ENCODE peak calls at places on chromosome 1, in seven cellular contexts. One of them, this sample, is unnamed.

GRCh38 chr1:203548917-203549708 is 55.2 kb downstream of the OPTC start:
- DNase-seq in body of pancreas: no peak
- DNase-seq in lower leg skin: no peak
- DNase-seq in fibroblast of villous mesenchyme: no peak
- DNase-seq in endodermal cell: peak
- DNase-seq in GM23248: no peak
- DNase-seq in uterus: no peak
- DNase-seq in this sample: no peak

GRCh38 chr1:83693409-83694126 is 305.4 kb downstream of the TTLL7 start:
- DNase-seq in lower leg skin: no peak
- DNase-seq in GM23248: peak
- DNase-seq in endodermal cell: peak
- DNase-seq in fibroblast of villous mesenchyme: no peak
- DNase-seq in body of pancreas: peak
- DNase-seq in uterus: no peak
- DNase-seq in this sample: no peak

GRCh38 chr1:79005945-79006344 is 585 bp downstream of the ADGRL4 start:
- DNase-seq in uterus: no peak
- DNase-seq in fibroblast of villous mesenchyme: no peak
- DNase-seq in GM23248: peak
- DNase-seq in body of pancreas: no peak
- DNase-seq in lower leg skin: no peak
- DNase-seq in endodermal cell: no peak
- DNase-seq in this sample: no peak

GRCh38 chr1:65209005-65209885 is 61.2 kb downstream of the AK4 start:
- DNase-seq in lower leg skin: no peak
- DNase-seq in fibroblast of villous mesenchyme: peak
- DNase-seq in GM23248: peak
- DNase-seq in body of pancreas: peak
- DNase-seq in endodermal cell: peak
- DNase-seq in uterus: no peak
- DNase-seq in this sample: no peak

GRCh38 chr1:165481820-165482532 is 37.0 kb upstream of the RXRG start:
- DNase-seq in endodermal cell: no peak
- DNase-seq in body of pancreas: no peak
- DNase-seq in fibroblast of villous mesenchyme: peak
- DNase-seq in uterus: peak
- DNase-seq in lower leg skin: no peak
- DNase-seq in GM23248: peak
- DNase-seq in this sample: no peak

GRCh38 chr1:179141592-179142244 is 59.8 kb downstream of the TOR3A start:
- DNase-seq in body of pancreas: no peak
- DNase-seq in GM23248: peak
- DNase-seq in endodermal cell: no peak
- DNase-seq in fibroblast of villous mesenchyme: peak
- DNase-seq in lower leg skin: no peak
- DNase-seq in uterus: no peak
- DNase-seq in this sample: no peak

GRCh38 chr1:47696911-47697441 is 259.1 kb downstream of the FOXD2 start:
- DNase-seq in GM23248: no peak
- DNase-seq in endodermal cell: peak
- DNase-seq in lower leg skin: peak
- DNase-seq in uterus: no peak
- DNase-seq in fibroblast of villous mesenchyme: no peak
- DNase-seq in body of pancreas: no peak
- DNase-seq in this sample: no peak

GRCh38 chr1:150511551-150511950 is 3.6 kb downstream of the ECM1 start:
- DNase-seq in body of pancreas: peak
- DNase-seq in lower leg skin: no peak
- DNase-seq in endodermal cell: no peak
- DNase-seq in fibroblast of villous mesenchyme: no peak
- DNase-seq in GM23248: no peak
- DNase-seq in uterus: no peak
- DNase-seq in this sample: no peak

GRCh38 chr1:28887418-28887834 is 26.9 kb upstream of the EPB41 start:
- DNase-seq in endodermal cell: no peak
- DNase-seq in lower leg skin: peak
- DNase-seq in body of pancreas: peak
- DNase-seq in GM23248: peak
- DNase-seq in fibroblast of villous mesenchyme: peak
- DNase-seq in uterus: peak
- DNase-seq in this sample: no peak

GRCh38 chr1:230575886-230576477 is 66.3 kb upstream of the COG2 start:
- DNase-seq in body of pancreas: no peak
- DNase-seq in uterus: no peak
- DNase-seq in GM23248: no peak
- DNase-seq in fibroblast of villous mesenchyme: no peak
- DNase-seq in lower leg skin: no peak
- DNase-seq in endodermal cell: no peak
- DNase-seq in this sample: no peak

GRCh38 chr1:161174911-161175310 is 2.4 kb downstream of the B4GALT3 start:
- DNase-seq in endodermal cell: no peak
- DNase-seq in fibroblast of villous mesenchyme: no peak
- DNase-seq in uterus: no peak
- DNase-seq in lower leg skin: no peak
- DNase-seq in GM23248: no peak
- DNase-seq in body of pancreas: no peak
- DNase-seq in this sample: no peak
- H3K4me3 ChIP-seq in endodermal cell: no peak
- H3K4me3 ChIP-seq in fibroblast of villous mesenchyme: no peak
- H3K4me3 ChIP-seq in uterus: no peak
- H3K4me3 ChIP-seq in lower leg skin: no peak
- H3K4me3 ChIP-seq in GM23248: no peak
- H3K4me3 ChIP-seq in body of pancreas: no peak
- H3K4me3 ChIP-seq in this sample: no peak

DNA sequence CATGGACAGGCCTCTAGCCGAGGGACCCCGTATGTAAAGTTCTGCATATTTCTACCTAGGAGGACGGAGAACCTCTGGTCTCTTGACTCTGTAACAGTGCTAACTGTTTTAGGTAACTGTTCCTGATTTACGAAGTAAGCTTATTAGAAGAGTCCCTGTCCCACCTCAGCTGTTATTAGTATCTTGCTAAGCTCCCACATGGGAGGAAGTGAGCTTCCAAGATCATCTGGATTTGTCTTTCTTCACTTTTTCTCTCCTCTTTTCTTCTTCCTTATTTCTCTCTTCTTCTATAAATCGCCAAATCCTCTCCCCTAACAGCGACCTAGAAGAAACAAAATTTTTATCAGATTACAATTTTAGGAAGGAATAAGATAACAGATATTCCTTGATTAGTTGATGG is 4.4 kb downstream of the CD53 start:
- DNase-seq in endodermal cell: no peak
- DNase-seq in body of pancreas: no peak
- DNase-seq in lower leg skin: no peak
- DNase-seq in fibroblast of villous mesenchyme: no peak
- DNase-seq in uterus: no peak
- DNase-seq in GM23248: no peak
- DNase-seq in this sample: no peak
- H3K4me3 ChIP-seq in endodermal cell: no peak
- H3K4me3 ChIP-seq in body of pancreas: no peak
- H3K4me3 ChIP-seq in lower leg skin: no peak
- H3K4me3 ChIP-seq in fibroblast of villous mesenchyme: no peak
- H3K4me3 ChIP-seq in uterus: no peak
- H3K4me3 ChIP-seq in GM23248: no peak
- H3K4me3 ChIP-seq in this sample: no peak

GRCh38 chr1:184974837-184975115 is 468 bp upstream of the NIBAN1 start:
- DNase-seq in GM23248: no peak
- DNase-seq in uterus: no peak
- DNase-seq in lower leg skin: no peak
- DNase-seq in endodermal cell: no peak
- DNase-seq in body of pancreas: no peak
- DNase-seq in fibroblast of villous mesenchyme: no peak
- DNase-seq in this sample: no peak
- H3K4me3 ChIP-seq in GM23248: peak
- H3K4me3 ChIP-seq in uterus: peak
- H3K4me3 ChIP-seq in lower leg skin: peak
- H3K4me3 ChIP-seq in endodermal cell: peak
- H3K4me3 ChIP-seq in body of pancreas: no peak
- H3K4me3 ChIP-seq in fibroblast of villous mesenchyme: peak
- H3K4me3 ChIP-seq in this sample: peak

DNA sequence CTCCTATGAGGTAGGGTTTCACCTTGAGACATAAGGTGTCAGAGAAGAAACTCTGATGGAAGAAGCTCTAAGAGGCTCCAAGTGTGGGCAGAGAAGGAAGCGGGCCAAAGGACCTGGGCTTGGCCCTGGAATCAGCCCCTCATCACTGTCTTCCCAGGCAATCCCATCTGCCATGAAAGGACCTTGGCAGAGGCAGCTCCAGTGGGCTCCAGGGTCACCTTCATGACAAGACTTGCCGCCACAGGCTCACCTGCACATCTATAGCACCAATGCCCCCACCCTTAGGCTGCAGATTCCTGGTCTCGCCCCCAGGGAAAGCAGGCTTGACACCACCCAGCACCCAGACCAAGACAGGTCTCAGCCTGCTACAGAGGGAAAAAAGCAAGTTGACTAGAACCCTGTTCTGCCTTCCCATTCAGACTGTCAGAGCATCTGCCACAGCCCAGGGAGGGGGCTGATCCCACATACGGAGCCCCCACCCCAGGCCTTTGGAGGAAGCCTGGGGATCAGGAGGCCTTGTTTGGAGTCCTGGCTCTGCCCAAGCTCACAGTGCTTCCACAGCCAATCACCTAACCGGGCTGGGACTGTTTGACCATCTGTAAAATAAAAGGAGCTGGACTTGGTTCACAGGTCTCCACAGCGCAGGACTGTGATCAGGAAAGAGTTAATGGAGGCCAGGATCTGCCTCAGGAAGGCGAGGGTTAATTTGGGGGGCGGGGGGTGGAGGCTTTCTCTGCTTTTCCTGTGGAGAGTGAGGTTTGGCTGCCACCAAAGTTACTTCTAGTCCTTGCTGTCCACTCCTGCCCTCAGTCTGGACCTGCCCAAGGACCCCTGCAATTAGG is at the start of gene FAM110D:
- DNase-seq in GM23248: no peak
- DNase-seq in body of pancreas: no peak
- DNase-seq in lower leg skin: no peak
- DNase-seq in uterus: no peak
- DNase-seq in fibroblast of villous mesenchyme: no peak
- DNase-seq in endodermal cell: peak
- DNase-seq in this sample: peak
- H3K4me3 ChIP-seq in GM23248: no peak
- H3K4me3 ChIP-seq in body of pancreas: no peak
- H3K4me3 ChIP-seq in lower leg skin: peak
- H3K4me3 ChIP-seq in uterus: peak
- H3K4me3 ChIP-seq in fibroblast of villous mesenchyme: no peak
- H3K4me3 ChIP-seq in endodermal cell: peak
- H3K4me3 ChIP-seq in this sample: peak

GRCh38 chr1:66262233-66262632 is 271.7 kb upstream of the SGIP1 start:
- DNase-seq in endodermal cell: no peak
- DNase-seq in GM23248: peak
- DNase-seq in body of pancreas: no peak
- DNase-seq in uterus: peak
- DNase-seq in lower leg skin: no peak
- DNase-seq in fibroblast of villous mesenchyme: peak
- DNase-seq in this sample: no peak
- H3K4me3 ChIP-seq in endodermal cell: no peak
- H3K4me3 ChIP-seq in GM23248: peak
- H3K4me3 ChIP-seq in body of pancreas: no peak
- H3K4me3 ChIP-seq in uterus: no peak
- H3K4me3 ChIP-seq in lower leg skin: no peak
- H3K4me3 ChIP-seq in fibroblast of villous mesenchyme: no peak
- H3K4me3 ChIP-seq in this sample: no peak

GRCh38 chr1:159943908-159944622 is 1.3 kb downstream of the IGSF9 start:
- DNase-seq in endodermal cell: peak
- DNase-seq in uterus: no peak
- DNase-seq in fibroblast of villous mesenchyme: no peak
- DNase-seq in lower leg skin: peak
- DNase-seq in body of pancreas: no peak
- DNase-seq in GM23248: no peak
- DNase-seq in this sample: no peak
- H3K4me3 ChIP-seq in endodermal cell: no peak
- H3K4me3 ChIP-seq in uterus: no peak
- H3K4me3 ChIP-seq in fibroblast of villous mesenchyme: no peak
- H3K4me3 ChIP-seq in lower leg skin: no peak
- H3K4me3 ChIP-seq in body of pancreas: no peak
- H3K4me3 ChIP-seq in GM23248: no peak
- H3K4me3 ChIP-seq in this sample: no peak

GRCh38 chr1:228465134-228465533 is 22.0 kb upstream of the RNF187 start:
- DNase-seq in body of pancreas: no peak
- DNase-seq in GM23248: no peak
- DNase-seq in uterus: no peak
- DNase-seq in fibroblast of villous mesenchyme: no peak
- DNase-seq in lower leg skin: peak
- DNase-seq in endodermal cell: no peak
- DNase-seq in this sample: no peak
- H3K4me3 ChIP-seq in body of pancreas: no peak
- H3K4me3 ChIP-seq in GM23248: peak
- H3K4me3 ChIP-seq in uterus: no peak
- H3K4me3 ChIP-seq in fibroblast of villous mesenchyme: peak
- H3K4me3 ChIP-seq in lower leg skin: no peak
- H3K4me3 ChIP-seq in endodermal cell: peak
- H3K4me3 ChIP-seq in this sample: no peak

GRCh38 chr1:181100924-181101323 is 12.4 kb downstream of the IER5 start:
- DNase-seq in fibroblast of villous mesenchyme: no peak
- DNase-seq in GM23248: no peak
- DNase-seq in uterus: no peak
- DNase-seq in endodermal cell: no peak
- DNase-seq in lower leg skin: no peak
- DNase-seq in body of pancreas: no peak
- DNase-seq in this sample: peak
- H3K4me3 ChIP-seq in fibroblast of villous mesenchyme: no peak
- H3K4me3 ChIP-seq in GM23248: no peak
- H3K4me3 ChIP-seq in uterus: no peak
- H3K4me3 ChIP-seq in endodermal cell: peak
- H3K4me3 ChIP-seq in lower leg skin: no peak
- H3K4me3 ChIP-seq in body of pancreas: no peak
- H3K4me3 ChIP-seq in this sample: no peak

GRCh38 chr1:40784141-40784770 is 669 bp downstream of the KCNQ4 start:
- DNase-seq in uterus: no peak
- DNase-seq in fibroblast of villous mesenchyme: no peak
- DNase-seq in lower leg skin: no peak
- DNase-seq in GM23248: peak
- DNase-seq in body of pancreas: peak
- DNase-seq in endodermal cell: peak
- DNase-seq in this sample: no peak
- H3K4me3 ChIP-seq in uterus: peak
- H3K4me3 ChIP-seq in fibroblast of villous mesenchyme: peak
- H3K4me3 ChIP-seq in lower leg skin: no peak
- H3K4me3 ChIP-seq in GM23248: peak
- H3K4me3 ChIP-seq in body of pancreas: no peak
- H3K4me3 ChIP-seq in endodermal cell: no peak
- H3K4me3 ChIP-seq in this sample: peak

GRCh38 chr1:155934097-155934932 is at the start of gene KHDC4:
- DNase-seq in endodermal cell: peak
- DNase-seq in lower leg skin: peak
- DNase-seq in body of pancreas: peak
- DNase-seq in GM23248: peak
- DNase-seq in uterus: peak
- DNase-seq in fibroblast of villous mesenchyme: peak
- DNase-seq in this sample: peak

GRCh38 chr1:155933591-155934096 is 569 bp downstream of the KHDC4 start:
- DNase-seq in fibroblast of villous mesenchyme: peak
- DNase-seq in endodermal cell: no peak
- DNase-seq in lower leg skin: peak
- DNase-seq in body of pancreas: no peak
- DNase-seq in uterus: no peak
- DNase-seq in GM23248: peak
- DNase-seq in this sample: no peak

GRCh38 chr1:155932487-155932886 is 1.7 kb downstream of the KHDC4 start:
- DNase-seq in GM23248: peak
- DNase-seq in fibroblast of villous mesenchyme: no peak
- DNase-seq in lower leg skin: peak
- DNase-seq in body of pancreas: no peak
- DNase-seq in uterus: no peak
- DNase-seq in endodermal cell: no peak
- DNase-seq in this sample: no peak

GRCh38 chr1:155931332-155932038 is 2.7 kb downstream of the KHDC4 start:
- DNase-seq in endodermal cell: no peak
- DNase-seq in uterus: no peak
- DNase-seq in lower leg skin: peak
- DNase-seq in GM23248: peak
- DNase-seq in body of pancreas: no peak
- DNase-seq in fibroblast of villous mesenchyme: peak
- DNase-seq in this sample: no peak

GRCh38 chr1:155932085-155932484 is 2.1 kb downstream of the KHDC4 start:
- DNase-seq in endodermal cell: no peak
- DNase-seq in body of pancreas: no peak
- DNase-seq in fibroblast of villous mesenchyme: no peak
- DNase-seq in GM23248: peak
- DNase-seq in uterus: no peak
- DNase-seq in lower leg skin: no peak
- DNase-seq in this sample: no peak
- H3K4me3 ChIP-seq in endodermal cell: peak
- H3K4me3 ChIP-seq in body of pancreas: no peak
- H3K4me3 ChIP-seq in fibroblast of villous mesenchyme: peak
- H3K4me3 ChIP-seq in GM23248: peak
- H3K4me3 ChIP-seq in uterus: no peak
- H3K4me3 ChIP-seq in lower leg skin: no peak
- H3K4me3 ChIP-seq in this sample: no peak

This sample was measured in tibial artery.